ENCODE peak calls at places on chromosomes 11 and 22, in six cellular contexts. T is heart left ventricle, L is coronary artery, G is HCT116, S is kidney epithelial cell, Z is transverse colon. J is an unnamed sample.

GRCh38 chr11:12646478-12646877 is 27.7 kb upstream of the TEAD1 start:
- DNase-seq in Z (no peak), T (no peak), G (no peak), L (no peak), S (no peak), J (no peak)

GRCh38 chr11:62981743-62982142 is 3.0 kb downstream of the SLC22A6 start:
- DNase-seq in G (no peak), S (no peak), L (peak), T (no peak), Z (no peak), J (no peak)

GRCh38 chr11:132866783-132867545 is 665.3 kb downstream of the OPCML start:
- DNase-seq in T (no peak), L (no peak), S (peak), Z (no peak), G (no peak), J (no peak)

GRCh38 chr11:83087035-83087434 is 15.3 kb upstream of the RAB30 start:
- DNase-seq in G (no peak), S (no peak), T (no peak), L (no peak), Z (no peak), J (no peak)

GRCh38 chr11:34356130-34356529 is 1.7 kb downstream of the ABTB2 start:
- DNase-seq in T (no peak), Z (no peak), S (no peak), L (no peak), G (no peak), J (no peak)

GRCh38 chr11:62431171-62431895 is 12.5 kb downstream of the SCGB1A1 start:
- DNase-seq in L (no peak), G (no peak), S (no peak), T (no peak), Z (no peak), J (peak)

GRCh38 chr22:47071812-47072641 is 309.6 kb downstream of the TBC1D22A start:
- DNase-seq in G (no peak), L (no peak), Z (no peak), S (no peak), T (no peak), J (no peak)

GRCh38 chr22:46528121-46528610 is 9.3 kb downstream of the CELSR1 start:
- DNase-seq in Z (no peak), G (peak), S (peak), L (no peak), T (no peak), J (no peak)

GRCh38 chr11:46237248-46238077 is 40.0 kb upstream of the CREB3L1 start:
- DNase-seq in G (peak), S (peak), T (peak), L (no peak), Z (peak), J (peak)

GRCh38 chr11:32751381-32751780 is 43.1 kb downstream of the CCDC73 start:
- DNase-seq in T (no peak), S (no peak), Z (no peak), L (no peak), G (no peak), J (no peak)

GRCh38 chr11:11982975-11983374 is 25.5 kb downstream of the DKK3 start:
- DNase-seq in G (no peak), T (no peak), S (no peak), L (no peak), Z (no peak), J (peak)

GRCh38 chr11:74755395-74755995 is 6.8 kb downstream of the RNF169 start:
- DNase-seq in T (no peak), G (no peak), S (no peak), L (no peak), Z (no peak), J (no peak)

GRCh38 chr22:22086501-22087158 is 104.0 kb upstream of the TOP3B start:
- DNase-seq in T (no peak), L (no peak), Z (no peak), G (no peak), S (no peak), J (no peak)

GRCh38 chr11:36540998-36541397 is 26.8 kb upstream of the RAG1 start:
- DNase-seq in L (no peak), G (peak), T (peak), Z (peak), S (no peak), J (peak)

GRCh38 chr11:75475767-75476650 is 43.0 kb upstream of the KLHL35 start:
- DNase-seq in G (no peak), Z (peak), S (no peak), L (no peak), T (peak), J (no peak)

GRCh38 chr11:64306876-64307622 is 1.7 kb downstream of the ESRRA start:
- DNase-seq in T (no peak), G (no peak), Z (peak), S (no peak), L (no peak), J (peak)

GRCh38 chr22:37749831-37750595 is 53.2 kb downstream of the TRIOBP start:
- DNase-seq in S (no peak), Z (no peak), L (no peak), G (no peak), T (peak), J (peak)

GRCh38 chr11:20604864-20605601 is 5.6 kb downstream of the SLC6A5 start:
- DNase-seq in Z (no peak), S (no peak), T (no peak), G (no peak), L (no peak), J (no peak)

GRCh38 chr11:44877908-44878459 is 72.7 kb downstream of the TP53I11 start:
- DNase-seq in S (no peak), T (no peak), G (no peak), Z (no peak), L (no peak), J (no peak)

GRCh38 chr11:102853956-102854355 is 10.5 kb upstream of the MMP3 start:
- DNase-seq in S (no peak), G (no peak), T (no peak), Z (no peak), L (no peak), J (no peak)

GRCh38 chr11:110513521-110514450 is 84.0 kb downstream of the FDX1 start:
- DNase-seq in L (no peak), G (no peak), S (no peak), Z (no peak), T (no peak), J (peak)

GRCh38 chr22:22546490-22546889 is 12.6 kb downstream of the PRAME start:
- DNase-seq in S (no peak), L (no peak), T (no peak), G (no peak), Z (no peak), J (peak)

GRCh38 chr22:21923163-21923561 is 29.5 kb downstream of the PPM1F start:
- DNase-seq in T (no peak), G (no peak), S (no peak), L (no peak), Z (no peak), J (no peak)

GRCh38 chr11:7572001-7572712 is 58.4 kb downstream of the PPFIBP2 start:
- DNase-seq in Z (no peak), G (no peak), S (no peak), T (no peak), L (no peak), J (peak)

GRCh38 chr22:20071524-20071972 is 8.5 kb upstream of the DGCR8 start:
- DNase-seq in T (no peak), G (no peak), L (no peak), S (no peak), Z (no peak), J (no peak)

GRCh38 chr11:80096736-80097135 is 655.9 kb upstream of the TENM4 start:
- DNase-seq in T (no peak), L (no peak), S (peak), G (no peak), Z (no peak), J (peak)

GRCh38 chr22:35642305-35642741 is 5.9 kb upstream of the APOL6 start:
- DNase-seq in G (no peak), S (no peak), L (peak), T (no peak), Z (peak), J (no peak)

GRCh38 chr11:129657866-129658557 is 157.6 kb upstream of the TMEM45B start:
- DNase-seq in G (no peak), S (no peak), T (no peak), L (no peak), Z (no peak), J (no peak)

GRCh38 chr11:117945047-117945820 is 16.0 kb upstream of the TMPRSS13 start:
- DNase-seq in G (no peak), Z (no peak), S (no peak), T (no peak), L (no peak), J (no peak)
- TF ChIP-seq CTCF in G (peak), Z (no peak), S (no peak), T (no peak), L (no peak), J (no peak)

DNA sequence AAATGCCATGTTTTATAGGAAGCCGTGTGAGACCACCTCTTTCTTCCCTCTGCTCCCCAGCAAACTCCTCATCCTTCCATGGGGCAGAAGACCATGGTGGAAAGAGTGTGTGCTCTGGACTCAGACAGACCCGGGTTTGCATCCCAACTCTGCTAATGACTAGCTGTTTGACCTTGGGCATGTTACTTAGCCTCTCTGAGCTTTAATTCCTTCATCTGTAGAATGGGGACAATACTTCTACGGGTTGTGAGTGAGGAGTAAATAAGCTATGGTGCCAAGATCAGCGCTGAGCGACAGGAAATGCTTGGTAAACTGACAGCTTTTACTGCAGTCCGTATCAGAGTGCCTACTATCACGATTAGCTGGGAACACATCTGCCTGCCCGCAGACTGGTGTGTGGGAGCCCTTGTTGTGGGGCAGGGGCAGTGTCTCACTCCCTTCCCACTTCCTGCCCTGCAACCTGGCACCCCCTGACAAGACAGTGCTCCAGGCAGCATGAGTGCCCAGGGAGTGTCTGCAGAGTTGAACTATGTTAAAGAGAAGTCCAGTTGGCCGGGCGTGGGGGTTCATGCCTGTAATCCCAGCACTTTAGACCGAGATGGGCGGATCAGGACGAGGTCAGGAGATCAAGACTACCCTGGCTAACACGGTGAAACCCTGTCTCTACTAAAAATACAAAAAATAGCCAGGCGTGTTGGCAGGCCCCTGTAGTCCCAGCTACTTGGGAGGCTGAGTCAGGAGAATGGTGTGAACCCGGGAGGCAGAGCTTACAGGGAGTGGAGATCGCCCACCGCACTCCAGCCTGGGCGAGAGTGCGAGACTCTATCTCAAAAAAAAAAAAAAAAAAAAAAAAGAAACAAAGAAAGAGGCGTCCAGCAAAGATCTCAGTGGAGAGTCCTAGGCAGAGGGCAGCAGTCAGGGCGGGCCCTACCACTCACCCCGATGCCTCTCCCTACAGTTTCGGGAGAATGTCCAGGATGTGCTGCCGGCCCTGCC is 2.2 kb downstream of the SEC14L2 start:
- DNase-seq in T (no peak), G (no peak), Z (no peak), S (no peak), L (no peak), J (no peak)
- H3K4me3 ChIP-seq in T (no peak), G (peak), Z (no peak), S (peak), L (peak), J (no peak)

GRCh38 chr11:91041626-91042025 is 818.8 kb upstream of the CHORDC1 start:
- DNase-seq in Z (no peak), L (no peak), T (no peak), G (no peak), S (no peak), J (no peak)
- TF ChIP-seq CTCF in Z (no peak), L (no peak), T (no peak), G (no peak), S (no peak), J (no peak)

DNA sequence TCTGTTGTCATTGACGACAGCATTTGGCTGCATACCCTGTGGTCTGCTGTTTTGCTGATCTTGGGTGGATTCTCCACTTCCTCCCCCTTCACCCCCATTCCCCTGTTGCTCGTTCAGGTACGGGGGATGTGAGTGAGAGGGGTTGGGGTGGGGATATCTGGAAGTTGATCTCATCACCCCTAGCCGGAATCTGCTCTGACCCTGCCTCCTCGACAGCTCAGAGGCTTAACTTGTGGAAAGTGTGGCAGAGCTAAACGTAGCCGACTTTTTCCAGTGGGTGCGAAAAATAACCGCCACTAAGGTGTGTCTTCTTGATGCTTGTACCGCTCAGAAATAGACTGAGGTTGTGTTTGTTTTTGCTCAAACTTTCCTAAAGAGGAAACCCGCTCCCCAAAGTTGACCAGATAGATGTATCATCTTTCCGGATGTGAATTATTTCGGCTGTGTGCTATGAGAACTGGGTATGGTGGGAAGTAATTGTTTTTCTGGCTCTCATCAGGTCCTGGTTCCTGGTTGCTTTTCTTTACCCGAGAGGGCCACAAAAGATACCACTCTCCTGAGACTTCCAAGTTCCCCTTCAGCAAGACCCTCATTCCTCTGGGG is 6.6 kb downstream of the ZBTB16 start:
- DNase-seq in L (no peak), S (no peak), G (no peak), Z (no peak), T (no peak), J (no peak)
- H3K4me3 ChIP-seq in L (peak), S (no peak), G (no peak), Z (no peak), T (no peak), J (no peak)

DNA sequence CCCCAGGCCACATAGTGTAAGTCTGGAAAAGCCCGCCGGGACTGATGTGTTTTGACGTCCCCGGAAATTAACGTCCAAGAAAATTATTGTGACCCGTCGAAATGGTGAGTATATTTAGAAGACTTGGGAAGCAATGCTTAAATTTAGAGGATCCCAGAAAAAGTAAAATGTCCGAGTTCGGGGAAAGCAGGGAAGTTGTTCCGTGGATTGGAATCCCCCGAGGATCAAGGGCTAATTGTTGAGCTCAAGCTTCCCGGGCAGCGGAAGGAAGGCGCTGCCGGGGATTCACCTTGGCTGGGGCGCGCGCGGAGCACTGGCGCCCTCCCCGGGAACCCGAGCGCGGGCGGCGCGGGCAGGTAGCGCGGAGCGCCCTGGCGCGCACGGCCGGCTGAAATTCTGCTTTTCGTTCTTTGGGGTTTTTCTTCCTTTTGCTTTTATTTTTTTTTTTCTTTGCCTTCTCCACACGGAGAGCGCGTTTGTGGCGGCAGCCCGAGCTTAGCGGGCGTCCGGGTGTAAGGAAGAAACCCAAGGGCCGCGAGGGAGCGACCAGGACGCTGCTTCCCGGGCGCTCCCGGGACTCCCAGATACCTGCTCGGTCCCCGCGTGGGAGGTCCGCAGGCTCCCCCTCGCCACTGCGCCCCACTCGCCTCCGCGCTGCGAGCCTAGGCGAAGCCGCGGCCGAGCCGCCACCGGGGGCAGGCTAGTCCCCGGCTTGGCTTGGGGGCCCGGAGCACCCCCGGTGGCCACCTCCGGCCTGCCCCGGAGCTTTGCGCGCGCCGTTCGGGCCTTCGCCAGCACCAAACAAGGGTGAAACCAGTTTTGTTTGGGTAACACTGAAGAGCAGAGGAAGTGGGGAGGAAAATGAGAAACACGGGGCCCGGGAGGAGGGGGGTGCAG is 4.7 kb upstream of the IGF2 start:
- DNase-seq in T (no peak), S (no peak), G (no peak), L (no peak), Z (no peak), J (no peak)
- TF ChIP-seq CTCF in T (peak), S (no peak), G (peak), L (no peak), Z (no peak), J (no peak)

GRCh38 chr11:91846664-91847063 is 378.0 kb upstream of the FAT3 start:
- DNase-seq in L (no peak), Z (no peak), T (no peak), S (no peak), G (no peak), J (no peak)

GRCh38 chr11:91846002-91846401 is 378.6 kb upstream of the FAT3 start:
- DNase-seq in Z (no peak), S (no peak), L (no peak), G (no peak), T (no peak), J (no peak)

GRCh38 chr11:91857194-91857593 is 367.4 kb upstream of the FAT3 start:
- DNase-seq in T (no peak), L (no peak), S (no peak), Z (no peak), G (no peak), J (no peak)

GRCh38 chr11:91850533-91851305 is 373.9 kb upstream of the FAT3 start:
- DNase-seq in T (no peak), Z (no peak), G (no peak), L (no peak), S (no peak), J (no peak)

DNA sequence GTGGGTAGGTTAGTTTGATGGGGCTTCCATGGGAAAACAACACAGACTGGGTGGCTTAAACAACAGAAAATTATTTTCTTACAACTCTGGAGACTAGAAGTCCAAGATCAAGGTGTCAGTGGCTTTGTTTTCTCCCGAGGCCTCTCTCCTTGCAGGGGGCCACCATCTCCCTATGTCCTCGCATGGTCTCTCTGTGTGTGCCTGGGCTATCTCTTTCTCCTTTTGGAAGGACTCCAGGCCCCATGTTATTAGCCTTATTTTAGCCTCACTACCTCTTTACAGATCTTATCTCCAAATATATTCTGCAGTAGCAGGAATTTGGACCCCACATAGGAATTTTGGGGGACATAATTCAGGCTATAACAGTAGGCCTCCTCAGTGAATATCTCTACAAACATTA is 372.7 kb upstream of the FAT3 start:
- DNase-seq in S (no peak), Z (no peak), L (no peak), G (no peak), T (no peak), J (no peak)
- H3K4me3 ChIP-seq in S (no peak), Z (no peak), L (no peak), G (no peak), T (no peak), J (no peak)

GRCh38 chr11:128507936-128508335 is 79.4 kb downstream of the ETS1 start:
- DNase-seq in Z (no peak), L (no peak), S (no peak), G (no peak), T (no peak), J (no peak)

GRCh38 chr11:128506999-128507591 is 80.3 kb downstream of the ETS1 start:
- DNase-seq in S (no peak), T (peak), Z (peak), L (peak), G (no peak), J (peak)

GRCh38 chr11:128505449-128506058 is 81.8 kb downstream of the ETS1 start:
- DNase-seq in T (no peak), L (no peak), G (no peak), S (no peak), Z (no peak), J (no peak)

GRCh38 chr11:128504489-128504888 is 82.9 kb downstream of the ETS1 start:
- DNase-seq in Z (no peak), T (no peak), S (no peak), G (no peak), L (no peak), J (no peak)

GRCh38 chr11:128506384-128506783 is 81.0 kb downstream of the ETS1 start:
- DNase-seq in S (no peak), Z (no peak), T (no peak), L (no peak), G (no peak), J (no peak)
- TF ChIP-seq CTCF in S (no peak), Z (no peak), T (no peak), L (no peak), G (no peak), J (peak)

J was measured in foreskin fibroblast.